ENCODE peak calls at places on chromosomes 16 and 17, in six cellular contexts. L is left ventricle myocardium inferior, H is mammary epithelial cell, B is GM23338, T is lung, N is cardiac muscle cell. Z is an unnamed sample.

GRCh38 chr16:84833542-84834402 is 14.0 kb downstream of the CRISPLD2 start:
- DNase-seq in L (no peak), H (no peak), B (no peak), T (no peak), N (no peak), Z (no peak)

GRCh38 chr17:46157443-46158107 is 35.7 kb downstream of the KANSL1 start:
- DNase-seq in L (no peak), H (no peak), B (no peak), T (no peak), N (peak; percentile 64), Z (no peak)

GRCh38 chr17:77146882-77147281 is 6.1 kb downstream of the SEC14L1 start:
- DNase-seq in L (no peak), H (no peak), B (peak; percentile 45), T (peak; percentile 55), N (no peak), Z (no peak)

GRCh38 chr17:48526986-48527741 is 3.6 kb downstream of the HOXB1 start:
- DNase-seq in L (no peak), H (no peak), B (peak; percentile 85), T (no peak), N (no peak), Z (no peak)

GRCh38 chr17:81480140-81480917 is 32.3 kb downstream of the ACTG1 start:
- DNase-seq in L (no peak), H (no peak), B (no peak), T (no peak), N (peak; percentile 80), Z (no peak)

GRCh38 chr17:58755577-58756245 is at the start of gene PPM1E:
- DNase-seq in L (peak; percentile 25), H (peak; percentile 16), B (peak; percentile 98), T (no peak), N (peak; percentile 56), Z (no peak)

GRCh38 chr16:72066747-72067146 is 3.7 kb downstream of the HPR start:
- DNase-seq in L (no peak), H (peak; percentile 15), B (peak; percentile 77), T (no peak), N (peak; percentile 64), Z (no peak)

GRCh38 chr17:78490673-78491072 is 86.5 kb downstream of the DNAH17 start:
- DNase-seq in L (no peak), H (no peak), B (no peak), T (no peak), N (no peak), Z (no peak)

GRCh38 chr17:40547079-40547784 is 18.0 kb downstream of the CCR7 start:
- DNase-seq in L (no peak), H (peak; percentile 97), B (no peak), T (peak; percentile 35), N (no peak), Z (peak; percentile 86)

GRCh38 chr16:46651305-46651704 is 30.1 kb upstream of the SHCBP1 start:
- DNase-seq in L (no peak), H (no peak), B (no peak), T (no peak), N (no peak), Z (no peak)

GRCh38 chr17:15886804-15887203 is 58.1 kb upstream of the ADORA2B start:
- DNase-seq in L (peak; percentile 20), H (no peak), B (no peak), T (no peak), N (no peak), Z (no peak)

GRCh38 chr17:27539152-27539551 is 82.9 kb downstream of the KSR1 start:
- DNase-seq in L (no peak), H (no peak), B (no peak), T (no peak), N (no peak), Z (no peak)

GRCh38 chr17:45410144-45411091 is 22.3 kb downstream of the ARHGAP27 start:
- DNase-seq in L (no peak), H (no peak), B (no peak), T (no peak), N (no peak), Z (no peak)

GRCh38 chr17:53150101-53150698 is 672.5 kb upstream of the KIF2B start:
- DNase-seq in L (no peak), H (no peak), B (peak; percentile 67), T (no peak), N (peak; percentile 25), Z (no peak)

GRCh38 chr17:42608692-42609181 is 437 bp downstream of the RETREG3 start:
- DNase-seq in L (peak; percentile 20), H (no peak), B (peak; percentile 58), T (peak; percentile 32), N (no peak), Z (no peak)

GRCh38 chr17:7328840-7329359 is at the start of gene NEURL4:
- DNase-seq in L (no peak), H (no peak), B (peak; percentile 60), T (no peak), N (peak; percentile 27), Z (no peak)

GRCh38 chr17:76969598-76970172 is 101.5 kb downstream of the MGAT5B start:
- DNase-seq in L (no peak), H (no peak), B (peak; percentile 92), T (no peak), N (no peak), Z (no peak)

GRCh38 chr17:34692932-34693331 is 113.5 kb downstream of the TMEM132E start:
- DNase-seq in L (no peak), H (peak; percentile 35), B (no peak), T (no peak), N (no peak), Z (peak; percentile 37)

GRCh38 chr16:78478267-78478821 is 378.9 kb downstream of the WWOX start:
- DNase-seq in L (no peak), H (no peak), B (peak; percentile 73), T (no peak), N (no peak), Z (no peak)
- H3K27ac ChIP-seq in L (no peak overlapping the region), H (no peak overlapping the region), B (no peak overlapping the region), T (no peak overlapping the region), N (no peak overlapping the region), Z (no peak overlapping the region)

GRCh38 chr17:61794792-61795191 is 68.5 kb downstream of the BRIP1 start:
- DNase-seq in L (no peak), H (no peak), B (no peak), T (no peak), N (no peak), Z (no peak)

GRCh38 chr17:61794242-61794641 is 69.1 kb downstream of the BRIP1 start:
- DNase-seq in L (no peak), H (no peak), B (no peak), T (no peak), N (no peak), Z (no peak)

GRCh38 chr17:61786088-61786487 is 77.2 kb downstream of the BRIP1 start:
- DNase-seq in L (no peak), H (no peak), B (no peak), T (no peak), N (no peak), Z (no peak)

GRCh38 chr17:61793565-61793964 is 69.8 kb downstream of the BRIP1 start:
- DNase-seq in L (no peak), H (no peak), B (no peak), T (no peak), N (no peak), Z (no peak)

GRCh38 chr17:61789872-61790271 is 73.5 kb downstream of the BRIP1 start:
- DNase-seq in L (no peak), H (no peak), B (no peak), T (no peak), N (no peak), Z (no peak)
- H3K27ac ChIP-seq in L (no peak overlapping the region), H (no peak overlapping the region), B (no peak overlapping the region), T (no peak overlapping the region), N (no peak overlapping the region), Z (no peak overlapping the region)

GRCh38 chr16:14285542-14286380 is 214.6 kb downstream of the MRTFB start:
- DNase-seq in L (peak; percentile 93), H (peak; percentile 88), B (peak; percentile 92), T (peak; percentile 93), N (peak; percentile 97), Z (peak; percentile 65)
- H3K27ac ChIP-seq in L (peak overlapping the region; percentile 89), H (peak overlapping the region; percentile 31), B (peak overlapping the region; percentile 40), T (peak overlapping the region; percentile 71), N (peak overlapping the region; percentile 51), Z (peak overlapping the region; percentile 37)

DNA sequence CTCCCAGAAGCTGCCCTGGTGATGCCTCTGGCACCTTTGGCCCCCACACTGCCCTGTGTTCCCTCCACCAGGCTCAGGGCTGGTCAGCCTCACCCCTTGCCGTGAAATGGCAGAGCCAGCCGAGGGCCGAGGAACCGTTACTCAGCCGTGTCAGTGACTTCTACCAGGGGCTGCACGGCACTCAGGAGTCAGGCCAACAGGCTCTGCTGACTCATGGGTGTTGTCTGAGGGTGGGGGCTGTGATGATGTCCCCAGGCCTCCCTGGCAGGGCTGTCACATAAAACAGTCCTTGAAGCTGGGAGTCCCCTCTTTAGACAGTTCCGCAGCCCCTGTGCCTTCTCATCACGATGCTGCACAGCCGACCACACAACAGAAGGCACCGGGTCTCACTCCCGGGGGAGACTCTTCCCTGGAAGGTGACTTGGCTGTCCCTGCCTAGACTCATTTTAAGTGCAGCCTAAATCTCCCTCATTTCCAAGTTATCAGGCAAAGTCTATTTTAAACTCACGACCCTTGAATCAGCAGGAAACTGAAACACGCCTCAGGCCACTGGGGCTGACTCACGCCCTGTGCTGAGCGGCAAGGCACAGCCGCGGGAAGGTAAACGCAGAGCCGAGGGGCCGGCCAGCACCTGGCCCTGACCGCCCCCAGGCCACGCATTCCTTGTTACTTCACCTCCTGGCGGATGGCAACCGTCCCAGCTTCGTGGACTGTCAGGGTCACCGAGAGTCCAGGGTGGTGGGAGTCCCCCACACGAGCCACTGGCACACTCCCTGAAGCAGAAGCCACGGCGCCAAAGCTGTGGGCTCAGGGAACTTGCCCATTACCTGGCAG is 102.6 kb downstream of the ZNF778 start:
- DNase-seq in L (no peak), H (peak; percentile 91), B (no peak), T (no peak), N (peak; percentile 71), Z (no peak)
- H3K27ac ChIP-seq in L (peak overlapping the region; percentile 91), H (peak overlapping the region; percentile 69), B (peak overlapping the region; percentile 66), T (peak overlapping the region; percentile 89), N (peak overlapping the region; percentile 88), Z (peak overlapping the region; percentile 74)

DNA sequence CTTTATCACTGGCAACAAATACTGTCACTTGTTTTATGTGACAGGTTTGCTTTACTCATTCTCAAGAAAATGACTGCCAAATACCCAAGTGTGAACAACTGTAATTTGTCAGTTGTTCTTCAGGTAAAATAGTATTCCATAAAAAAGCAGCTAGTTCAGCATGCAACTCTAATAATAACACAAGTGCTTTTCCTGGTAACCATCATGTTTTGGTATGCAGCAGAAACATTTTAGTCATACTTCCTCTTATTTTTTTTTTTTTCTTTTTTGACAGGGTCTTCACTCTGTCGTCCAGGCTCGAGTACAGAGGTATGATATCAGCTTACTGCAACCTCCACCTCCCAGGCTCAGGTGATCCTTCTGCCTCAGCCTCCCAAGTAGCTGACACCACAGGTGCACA is 4.6 kb downstream of the TERF2 start:
- DNase-seq in L (no peak), H (no peak), B (no peak), T (no peak), N (no peak), Z (no peak)
- H3K27ac ChIP-seq in L (no peak overlapping the region), H (no peak overlapping the region), B (no peak overlapping the region), T (no peak overlapping the region), N (no peak overlapping the region), Z (no peak overlapping the region)

Z was measured in epithelial cell of prostate.